ENCODE peak calls at places on chromosomes 12 and 14, in ten cellular contexts. T, W, F, P, A, H, V, B, N and C are unnamed samples.

GRCh38 chr14:103140316-103141109 is 17.3 kb downstream of the TNFAIP2 start:
- DNase-seq in H (no peak), B (no peak), A (no peak), V (peak), W (no peak), F (no peak), N (no peak), P (no peak), T (no peak), C (peak)

GRCh38 chr14:98022541-98023520 is 1225.6 kb downstream of the VRK1 start:
- DNase-seq in B (no peak), V (no peak), T (no peak), F (no peak), W (no peak), H (no peak), A (no peak), P (no peak), N (no peak), C (no peak)

GRCh38 chr12:125201940-125202339 is 136.7 kb downstream of the AACS start:
- DNase-seq in N (no peak), F (no peak), H (no peak), A (no peak), W (no peak), T (no peak), V (no peak), P (no peak), B (no peak), C (no peak)

GRCh38 chr12:30753233-30753632 is 1.5 kb downstream of the CAPRIN2 start:
- DNase-seq in V (peak), P (peak), A (peak), W (no peak), B (no peak), N (no peak), F (no peak), T (peak), H (peak), C (peak)

GRCh38 chr12:127355061-127355820 is 911.7 kb upstream of the TMEM132C start:
- DNase-seq in H (peak), A (no peak), B (no peak), V (peak), P (peak), F (no peak), W (no peak), T (no peak), N (no peak), C (no peak)

GRCh38 chr14:51185180-51185579 is 54.9 kb upstream of the TMX1 start:
- DNase-seq in P (no peak), H (no peak), A (no peak), W (no peak), F (no peak), T (no peak), N (no peak), B (no peak), V (no peak), C (no peak)

GRCh38 chr12:58678753-58679152 is 241.6 kb downstream of the LRIG3 start:
- DNase-seq in A (no peak), W (no peak), T (no peak), H (no peak), P (no peak), N (no peak), B (no peak), F (no peak), V (no peak), C (no peak)

GRCh38 chr14:33210304-33210703 is 271.6 kb downstream of the NPAS3 start:
- DNase-seq in T (no peak), A (peak), F (no peak), N (no peak), V (peak), P (peak), H (peak), W (no peak), B (no peak), C (peak)

GRCh38 chr14:59755388-59755787 is 115.2 kb downstream of the RTN1 start:
- DNase-seq in W (no peak), F (no peak), P (no peak), B (no peak), T (no peak), A (no peak), V (no peak), N (no peak), H (no peak), C (no peak)

GRCh38 chr12:49810159-49810459 is 18.1 kb downstream of the NCKAP5L start:
- DNase-seq in N (no peak), P (no peak), F (no peak), T (no peak), H (no peak), W (no peak), A (no peak), V (no peak), B (no peak), C (no peak)

GRCh38 chr12:109475993-109476806 is 900 bp downstream of the KCTD10 start:
- DNase-seq in H (no peak), V (peak), B (no peak), T (no peak), P (peak), N (no peak), W (no peak), A (no peak), F (no peak), C (no peak)

GRCh38 chr14:102498678-102499265 is 10.8 kb downstream of the ANKRD9 start:
- DNase-seq in W (no peak), A (no peak), P (no peak), V (no peak), N (peak), T (no peak), B (no peak), H (no peak), F (no peak), C (no peak)

GRCh38 chr14:99549684-99550083 is 54.3 kb downstream of the CCDC85C start:
- DNase-seq in H (no peak), N (no peak), V (no peak), T (no peak), W (no peak), B (no peak), P (no peak), F (no peak), A (no peak), C (no peak)

GRCh38 chr12:53201170-53201541 is 5.9 kb downstream of the ITGB7 start:
- DNase-seq in W (no peak), A (no peak), P (no peak), F (no peak), N (no peak), V (no peak), T (no peak), H (no peak), B (no peak), C (no peak)

GRCh38 chr14:58469309-58469708 is 41.8 kb downstream of the KIAA0586 start:
- DNase-seq in V (no peak), P (no peak), N (no peak), T (no peak), A (no peak), F (no peak), B (no peak), H (no peak), W (no peak), C (no peak)

GRCh38 chr12:29153231-29153630 is 4.2 kb downstream of the FAR2 start:
- DNase-seq in B (no peak), V (no peak), N (no peak), F (no peak), H (no peak), T (no peak), A (no peak), W (no peak), P (no peak), C (no peak)

GRCh38 chr12:89346741-89347324 is 5.5 kb downstream of the DUSP6 start:
- DNase-seq in B (no peak), W (no peak), H (no peak), A (no peak), F (no peak), N (no peak), T (no peak), V (peak), P (peak), C (no peak)

GRCh38 chr14:87088588-87088987 is 904.4 kb downstream of the GALC start:
- DNase-seq in T (no peak), V (no peak), F (no peak), W (no peak), H (no peak), B (no peak), A (no peak), P (no peak), N (no peak), C (no peak)

GRCh38 chr14:92726933-92727262 is 21.5 kb downstream of the LGMN start:
- DNase-seq in P (no peak), W (no peak), A (no peak), T (no peak), V (no peak), H (no peak), N (no peak), B (no peak), F (no peak), C (no peak)

GRCh38 chr12:70091021-70091521 is 152.2 kb upstream of the CNOT2 start:
- DNase-seq in W (no peak), V (no peak), A (no peak), T (no peak), N (no peak), F (no peak), H (no peak), B (no peak), P (no peak), C (no peak)

GRCh38 chr12:107091989-107092641 is 1.2 kb downstream of the CRY1 start:
- DNase-seq in A (peak), B (peak), W (no peak), F (no peak), T (peak), P (peak), N (no peak), V (peak), H (peak), C (peak)

GRCh38 chr12:27644446-27644845 is 51.8 kb upstream of the REP15 start:
- DNase-seq in A (peak), W (no peak), T (no peak), F (no peak), V (peak), B (no peak), P (peak), H (peak), N (no peak), C (no peak)

GRCh38 chr12:72133497-72134055 is 138.6 kb upstream of the TRHDE start:
- DNase-seq in N (no peak), B (no peak), W (no peak), V (no peak), H (no peak), F (no peak), T (no peak), P (no peak), A (no peak), C (no peak)

GRCh38 chr14:24852312-24853060 is 197.5 kb downstream of the STXBP6 start:
- DNase-seq in W (no peak), T (no peak), B (no peak), N (no peak), H (no peak), F (no peak), P (no peak), V (no peak), A (no peak), C (no peak)

GRCh38 chr14:99686557-99687283 is 2.6 kb downstream of the CYP46A1 start:
- DNase-seq in B (no peak), T (no peak), H (no peak), F (no peak), A (no peak), P (no peak), N (no peak), W (peak), V (no peak), C (peak)

GRCh38 chr12:126663304-126664094 is 1598.3 kb downstream of the AACS start:
- DNase-seq in V (peak), H (peak), T (peak), W (no peak), P (peak), N (no peak), F (no peak), B (no peak), A (no peak), C (peak)

GRCh38 chr14:101116065-101116464 is 212.5 kb upstream of the RTL1 start:
- DNase-seq in B (no peak), H (no peak), A (no peak), N (no peak), W (peak), P (no peak), T (no peak), V (no peak), F (no peak), C (no peak)

GRCh38 chr14:23115492-23115850 is 3.6 kb downstream of the CEBPE start:
- DNase-seq in P (no peak), H (no peak), W (peak), A (no peak), N (no peak), F (no peak), B (no peak), V (no peak), T (no peak), C (no peak)

GRCh38 chr12:86914716-86915115 is 658.5 kb upstream of the MGAT4C start:
- DNase-seq in B (no peak), F (no peak), W (no peak), A (peak), H (peak), N (no peak), V (peak), P (peak), T (peak), C (peak)

GRCh38 chr12:118190266-118190665 is 54.3 kb downstream of the PEBP1 start:
- DNase-seq in A (no peak), P (peak), N (no peak), W (no peak), B (no peak), H (peak), T (peak), V (peak), F (no peak), C (no peak)
- H3K4me3 ChIP-seq in A (peak), P (peak), N (peak), W (peak), B (peak), H (peak), T (peak), V (peak), F (no peak), C (no peak)

GRCh38 chr12:24562761-24563392 is 386.0 kb downstream of the BCAT1 start:
- DNase-seq in F (no peak), A (no peak), H (peak), V (peak), P (peak), T (peak), W (peak), N (no peak), B (peak), C (no peak)
- H3K4me3 ChIP-seq in F (peak), A (peak), H (peak), V (peak), P (peak), T (peak), W (peak), N (peak), B (peak), C (peak)

DNA sequence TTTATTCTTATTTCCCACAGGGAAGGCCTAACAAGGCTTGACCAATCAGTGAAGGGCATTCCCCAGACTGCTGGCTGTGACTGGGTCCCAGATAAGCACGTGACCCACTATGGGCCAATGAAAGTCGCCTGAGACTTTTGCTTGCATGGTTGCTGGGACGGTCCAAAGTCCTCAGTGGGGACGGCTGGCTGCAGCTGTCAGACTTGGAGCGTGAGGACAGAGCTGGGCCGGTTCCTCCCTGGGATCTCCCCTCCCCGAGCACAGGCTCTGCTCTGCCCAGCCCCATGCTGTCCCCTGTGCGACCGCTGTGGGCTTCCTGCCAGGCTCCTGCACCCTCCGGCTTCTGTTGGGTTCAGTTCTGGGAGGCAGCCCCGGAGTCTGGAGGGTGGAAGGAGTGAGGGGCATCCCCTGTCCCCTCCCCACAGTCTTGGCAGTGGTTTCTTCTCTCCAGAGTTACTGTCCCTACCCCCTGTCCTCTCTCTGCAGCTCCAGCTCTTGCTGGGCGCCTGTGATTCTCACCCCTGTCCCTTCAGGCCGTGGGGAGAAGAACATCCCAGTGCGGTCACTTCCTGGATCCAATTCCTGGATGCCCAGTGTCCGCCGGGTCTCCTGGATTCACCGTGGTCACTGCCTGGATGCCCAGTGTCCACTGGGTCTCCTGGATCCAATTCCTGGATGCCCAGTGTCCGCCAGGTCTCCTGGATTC is 50.1 kb downstream of the GALNT9 start:
- DNase-seq in T (no peak), W (no peak), B (no peak), A (no peak), P (no peak), H (peak), V (peak), N (no peak), F (peak), C (peak)
- H3K4me3 ChIP-seq in T (no peak), W (no peak), B (no peak), A (no peak), P (no peak), H (no peak), V (no peak), N (no peak), F (no peak), C (no peak)

GRCh38 chr12:3364661-3365264 is 126.2 kb upstream of the PRMT8 start:
- DNase-seq in F (no peak), T (no peak), W (no peak), H (no peak), P (no peak), V (no peak), B (peak), A (no peak), N (peak), C (no peak)
- H3K4me3 ChIP-seq in F (no peak), T (no peak), W (no peak), H (no peak), P (no peak), V (no peak), B (no peak), A (no peak), N (no peak), C (no peak)

GRCh38 chr12:93377252-93377542 is 528 bp upstream of the NUDT4 start:
- DNase-seq in W (no peak), N (no peak), P (no peak), V (no peak), B (no peak), T (no peak), A (no peak), H (no peak), F (no peak), C (no peak)

GRCh38 chr12:93381183-93381975 is 3.7 kb downstream of the NUDT4 start:
- DNase-seq in N (no peak), P (no peak), A (no peak), V (no peak), T (no peak), W (no peak), H (no peak), F (no peak), B (no peak), C (no peak)

GRCh38 chr12:93379432-93380308 is 1.9 kb downstream of the NUDT4 start:
- DNase-seq in F (no peak), H (no peak), T (no peak), N (no peak), V (peak), P (no peak), B (no peak), W (no peak), A (no peak), C (no peak)

GRCh38 chr12:93378373-93379310 is 917 bp downstream of the NUDT4 start:
- DNase-seq in H (peak), A (no peak), N (no peak), F (peak), W (peak), T (peak), P (peak), B (peak), V (peak), C (peak)

DNA sequence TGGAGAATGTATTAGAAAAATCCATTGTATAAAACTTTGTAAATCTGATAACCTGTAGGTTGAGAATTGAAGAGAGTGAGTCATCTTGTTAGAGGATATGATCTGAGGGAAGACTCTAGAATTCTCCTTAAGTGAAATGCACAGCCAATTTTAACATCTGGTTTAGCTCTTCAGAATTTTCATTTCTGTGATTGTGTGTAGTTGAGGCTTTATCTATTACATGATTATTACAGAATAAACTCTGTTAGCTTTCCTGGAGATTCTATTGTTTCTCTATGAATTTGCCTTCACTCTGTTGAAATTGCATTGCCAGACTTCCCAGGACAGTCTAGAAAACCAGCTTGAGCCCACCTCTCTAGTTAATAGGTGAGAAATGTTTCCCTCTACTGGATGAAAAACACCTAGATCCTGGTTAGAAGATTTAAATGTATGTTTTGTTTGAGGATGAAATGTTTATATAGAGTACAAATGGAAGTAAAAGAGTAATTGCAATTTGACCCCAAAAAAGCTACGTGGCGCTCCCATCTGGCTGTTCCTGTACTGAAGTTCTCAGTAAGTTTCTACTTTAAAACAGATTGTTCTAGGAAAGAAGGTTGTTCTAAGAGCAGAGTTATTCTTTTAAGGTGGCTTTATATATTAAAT is 2.9 kb downstream of the NUDT4 start:
- DNase-seq in N (no peak), B (no peak), V (peak), P (peak), W (no peak), H (peak), T (peak), F (no peak), A (no peak), C (peak)
- H3K4me3 ChIP-seq in N (peak), B (peak), V (peak), P (peak), W (peak), H (peak), T (peak), F (no peak), A (peak), C (no peak)

DNA sequence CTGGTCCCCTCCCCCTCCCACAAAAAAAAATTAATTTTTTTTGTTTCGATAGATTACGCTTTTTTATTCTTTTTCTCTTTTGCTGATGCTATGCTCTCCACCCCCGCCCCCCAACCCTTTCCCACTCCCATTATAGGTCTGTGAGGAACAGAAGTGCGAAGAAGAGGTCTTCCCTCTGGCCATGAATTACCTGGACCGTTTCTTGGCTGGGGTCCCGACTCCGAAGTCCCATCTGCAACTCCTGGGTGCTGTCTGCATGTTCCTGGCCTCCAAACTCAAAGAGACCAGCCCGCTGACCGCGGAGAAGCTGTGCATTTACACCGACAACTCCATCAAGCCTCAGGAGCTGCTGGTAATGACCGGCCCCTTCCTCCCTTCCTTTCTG is 2.3 kb downstream of the CCND2 start:
- DNase-seq in H (no peak), F (peak), P (no peak), W (no peak), A (no peak), V (no peak), B (peak), N (no peak), T (no peak), C (no peak)
- H3K4me3 ChIP-seq in H (peak), F (no peak), P (peak), W (peak), A (peak), V (peak), B (peak), N (peak), T (no peak), C (no peak)

DNA sequence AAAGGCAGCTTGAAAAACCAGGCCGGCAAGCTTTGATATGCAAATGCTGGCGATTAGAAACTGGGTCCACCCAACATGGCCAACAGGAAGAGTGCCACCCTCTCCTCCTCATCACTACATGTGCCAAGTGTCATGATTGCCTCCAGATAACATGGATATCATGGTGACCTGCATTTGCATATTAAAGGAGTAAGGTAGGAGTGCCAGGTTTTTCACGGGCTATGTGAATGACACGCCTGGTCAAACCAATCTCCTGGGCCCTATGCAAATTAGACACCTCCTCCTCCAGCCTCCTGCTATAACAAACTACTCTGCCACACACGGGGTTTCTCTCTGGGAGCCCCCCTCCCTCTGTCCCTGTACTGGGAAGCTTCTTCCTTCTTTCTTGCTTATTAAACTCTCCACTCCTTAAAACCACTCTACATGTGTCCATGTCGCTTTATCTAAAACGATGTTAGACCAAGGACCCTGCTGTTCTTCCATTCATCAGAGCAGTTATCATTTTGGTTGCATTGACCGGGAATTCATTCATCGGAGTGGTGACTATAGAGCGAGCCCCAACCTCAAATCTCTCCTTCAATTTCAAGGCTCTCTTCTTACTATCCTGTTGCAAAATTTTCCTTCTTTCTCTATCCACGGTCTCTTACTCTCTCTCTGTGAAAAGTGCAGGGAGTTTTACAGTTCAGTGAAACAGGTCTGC is 27.5 kb downstream of the APOBEC1 start:
- DNase-seq in T (no peak), V (no peak), W (no peak), N (no peak), F (no peak), A (no peak), P (no peak), H (no peak), B (no peak), C (no peak)
- H3K4me3 ChIP-seq in T (no peak), V (no peak), W (no peak), N (no peak), F (no peak), A (no peak), P (no peak), H (peak), B (no peak), C (no peak)